ENCODE peak calls at places on chromosomes 4 and X, in eight cellular contexts. B is body of pancreas, C is EL, G is Calu3, U is AG09319, O is GM12865, N is NAMALWA, I is NCI-H510A treated with DMSO at 0.1 percent for 48 hours. T is an unnamed sample.

GRCh38 chrX:119155416-119156035 is 27.9 kb upstream of the KIAA1210 start:
- DNase-seq in B (no peak), C (peak), G (no peak), U (no peak), O (no peak), N (no peak), I (peak), T (no peak)

GRCh38 chr4:168304744-168305459 is 13.7 kb downstream of the DDX60 start:
- DNase-seq in B (no peak), C (peak), G (no peak), U (peak), O (no peak), N (no peak), I (no peak), T (no peak)

GRCh38 chr4:182238355-182238931 is 4.8 kb upstream of the TENM3 start:
- DNase-seq in B (no peak), C (peak), G (no peak), U (no peak), O (no peak), N (no peak), I (no peak), T (no peak)

GRCh38 chr4:184255361-184255760 is 37.7 kb upstream of the ENPP6 start:
- DNase-seq in B (no peak), C (no peak), G (no peak), U (no peak), O (no peak), N (no peak), I (no peak), T (no peak)

GRCh38 chrX:130665214-130665613 is 237.8 kb downstream of the ENOX2 start:
- DNase-seq in B (no peak), C (no peak), G (no peak), U (no peak), O (no peak), N (no peak), I (no peak), T (no peak)

GRCh38 chr4:153126137-153126536 is 78.1 kb upstream of the TRIM2 start:
- DNase-seq in B (no peak), C (no peak), G (no peak), U (no peak), O (no peak), N (no peak), I (no peak), T (no peak)

GRCh38 chr4:150310159-150310895 is 232.1 kb downstream of the DCLK2 start:
- DNase-seq in B (no peak), C (peak), G (no peak), U (no peak), O (no peak), N (no peak), I (no peak), T (no peak)

GRCh38 chr4:14110407-14110806 is 482.9 kb upstream of the BOD1L1 start:
- DNase-seq in B (no peak), C (peak), G (no peak), U (no peak), O (no peak), N (no peak), I (no peak), T (no peak)

GRCh38 chr4:14994242-14994641 is 8.0 kb upstream of the CPEB2 start:
- DNase-seq in B (peak), C (peak), G (peak), U (no peak), O (no peak), N (no peak), I (no peak), T (no peak)

GRCh38 chr4:7199771-7200441 is 7.6 kb downstream of the SORCS2 start:
- DNase-seq in B (no peak), C (no peak), G (no peak), U (no peak), O (no peak), N (no peak), I (no peak), T (no peak)

GRCh38 chr4:108893474-108893873 is 130.6 kb upstream of the ETNPPL start:
- DNase-seq in B (no peak), C (no peak), G (no peak), U (no peak), O (no peak), N (no peak), I (no peak), T (no peak)

GRCh38 chr4:3514806-3515421 is 17.3 kb downstream of the LRPAP1 start:
- DNase-seq in B (no peak), C (no peak), G (no peak), U (no peak), O (no peak), N (no peak), I (peak), T (no peak)

GRCh38 chrX:132636080-132636479 is 147.2 kb upstream of the MBNL3 start:
- DNase-seq in B (no peak), C (no peak), G (no peak), U (no peak), O (no peak), N (no peak), I (peak), T (no peak)

GRCh38 chr4:29558789-29559188 is 1161.4 kb upstream of the PCDH7 start:
- DNase-seq in B (no peak), C (no peak), G (no peak), U (no peak), O (no peak), N (no peak), I (no peak), T (no peak)

GRCh38 chrX:30570505-30570904 is 7.1 kb downstream of the TASL start:
- DNase-seq in B (no peak), C (peak), G (peak), U (no peak), O (peak), N (peak), I (peak), T (no peak)

GRCh38 chrX:18707442-18708049 is at the start of gene PPEF1:
- DNase-seq in B (no peak), C (no peak), G (no peak), U (no peak), O (no peak), N (no peak), I (no peak), T (no peak)

GRCh38 chr4:96092151-96092705 is 252.3 kb downstream of the PDHA2 start:
- DNase-seq in B (no peak), C (no peak), G (no peak), U (no peak), O (peak), N (no peak), I (no peak), T (no peak)

GRCh38 chrX:125203379-125203736 is 116.3 kb upstream of the TEX13C start:
- DNase-seq in B (no peak), C (no peak), G (no peak), U (no peak), O (no peak), N (no peak), I (peak), T (no peak)

GRCh38 chr4:146381263-146381872 is 140.4 kb downstream of the SLC10A7 start:
- DNase-seq in B (no peak), C (peak), G (no peak), U (no peak), O (no peak), N (no peak), I (no peak), T (no peak)

GRCh38 chr4:128516568-128516967 is 229.0 kb upstream of the PGRMC2 start:
- DNase-seq in B (no peak), C (peak), G (no peak), U (peak), O (peak), N (no peak), I (no peak), T (peak)

GRCh38 chr4:160877087-160877790 is 1286.6 kb downstream of the FSTL5 start:
- DNase-seq in B (no peak), C (no peak), G (no peak), U (no peak), O (no peak), N (no peak), I (no peak), T (no peak)

GRCh38 chr4:172088556-172088955 is 275.4 kb downstream of the GALNTL6 start:
- DNase-seq in B (no peak), C (no peak), G (no peak), U (no peak), O (no peak), N (no peak), I (no peak), T (no peak)

GRCh38 chr4:2827071-2827873 is 16.4 kb upstream of the ADD1 start:
- DNase-seq in B (no peak), C (no peak), G (no peak), U (no peak), O (no peak), N (no peak), I (no peak), T (no peak)

GRCh38 chr4:1534076-1534872 is 128.0 kb upstream of the NKX1-1 start:
- DNase-seq in B (no peak), C (no peak), G (no peak), U (no peak), O (no peak), N (no peak), I (no peak), T (no peak)

GRCh38 chr4:41573458-41574129 is 35.6 kb downstream of the LIMCH1 start:
- DNase-seq in B (no peak), C (peak), G (no peak), U (no peak), O (no peak), N (no peak), I (no peak), T (no peak)

GRCh38 chr4:147825451-147826287 is 93.8 kb downstream of the ARHGAP10 start:
- DNase-seq in B (peak), C (no peak), G (peak), U (no peak), O (no peak), N (no peak), I (no peak), T (no peak)

GRCh38 chr4:76658231-76659102 is 223.4 kb downstream of the SHROOM3 start:
- DNase-seq in B (no peak), C (peak), G (no peak), U (peak), O (no peak), N (no peak), I (no peak), T (no peak)

GRCh38 chr4:35247047-35247446 is 997.3 kb downstream of the ARAP2 start:
- DNase-seq in B (no peak), C (no peak), G (no peak), U (no peak), O (no peak), N (no peak), I (no peak), T (no peak)

GRCh38 chr4:959338-960139 is 13.8 kb downstream of the DGKQ start:
- DNase-seq in B (no peak), C (no peak), G (no peak), U (no peak), O (no peak), N (no peak), I (no peak), T (no peak)

GRCh38 chr4:56424697-56425514 is 10.5 kb downstream of the PPAT start:
- DNase-seq in B (peak), C (peak), G (peak), U (no peak), O (peak), N (peak), I (peak), T (no peak)

T was measured in DMS79.